ENCODE peak calls at places on chromosomes 11 and 22, in six cellular contexts. U is substantia nigra, D is HTR-8/SVneo, B is cardiac fibroblast, E is EL, J is NCI-H1092 treated with DMSO at 0.1 percent for 48 hours. Q is an unnamed sample.

GRCh38 chr22:36528336-36528735 is 630 bp downstream of the EIF3D start:
- DNase-seq in U (no peak), D (no peak), B (peak; percentile 40), E (peak; percentile 36), J (no peak), Q (no peak)

GRCh38 chr11:2509481-2510001 is 64.7 kb downstream of the KCNQ1 start:
- DNase-seq in U (no peak), D (no peak), B (no peak), E (no peak), J (no peak), Q (no peak)

GRCh38 chr11:111573821-111574249 is 28.4 kb upstream of the SIK2 start:
- DNase-seq in U (no peak), D (no peak), B (no peak), E (no peak), J (no peak), Q (no peak)

GRCh38 chr22:46052801-46053562 is 76.0 kb upstream of the WNT7B start:
- DNase-seq in U (no peak), D (no peak), B (peak; percentile 53), E (peak; percentile 55), J (no peak), Q (no peak)

GRCh38 chr11:114150671-114151070 is 91.2 kb downstream of the ZBTB16 start:
- DNase-seq in U (no peak), D (no peak), B (no peak), E (no peak), J (no peak), Q (no peak)

GRCh38 chr11:84212467-84213390 is 926.6 kb upstream of the CCDC90B start:
- DNase-seq in U (no peak), D (no peak), B (no peak), E (no peak), J (no peak), Q (no peak)

GRCh38 chr11:63999349-64000025 is 13.2 kb downstream of the OTUB1 start:
- DNase-seq in U (no peak), D (no peak), B (peak; percentile 34), E (peak; percentile 42), J (no peak), Q (peak; percentile 67)

GRCh38 chr11:9075441-9076000 is 15.9 kb downstream of the SCUBE2 start:
- DNase-seq in U (no peak), D (no peak), B (no peak), E (no peak), J (peak; percentile 59), Q (no peak)

GRCh38 chr11:8291421-8292350 is 28.0 kb upstream of the LMO1 start:
- DNase-seq in U (no peak), D (no peak), B (no peak), E (no peak), J (no peak), Q (no peak)

GRCh38 chr11:120956710-120957500 is 67.0 kb upstream of the TBCEL start:
- DNase-seq in U (no peak), D (no peak), B (no peak), E (no peak), J (no peak), Q (peak; percentile 23)

GRCh38 chr11:126060651-126061220 is 1.9 kb downstream of the CDON start:
- DNase-seq in U (no peak), D (no peak), B (no peak), E (no peak), J (no peak), Q (no peak)

GRCh38 chr11:73978576-73979086 is 4.0 kb downstream of the UCP2 start:
- DNase-seq in U (no peak), D (no peak), B (no peak), E (no peak), J (no peak), Q (no peak)

GRCh38 chr22:37657590-37658132 is 862 bp upstream of the PDXP start:
- DNase-seq in U (no peak), D (no peak), B (no peak), E (peak; percentile 44), J (no peak), Q (no peak)

GRCh38 chr11:69443968-69444364 is 37.5 kb upstream of the LINC01488 start:
- DNase-seq in U (no peak), D (no peak), B (peak; percentile 80), E (peak; percentile 73), J (no peak), Q (no peak)

GRCh38 chr11:21037836-21038235 is 368.4 kb downstream of the NELL1 start:
- DNase-seq in U (no peak), D (no peak), B (no peak), E (no peak), J (no peak), Q (no peak)

GRCh38 chr11:11464555-11464954 is 111.5 kb upstream of the CSNK2A3 start:
- DNase-seq in U (no peak), D (no peak), B (peak; percentile 26), E (peak; percentile 22), J (no peak), Q (no peak)

GRCh38 chr11:92762175-92762574 is 207.3 kb upstream of the MTNR1B start:
- DNase-seq in U (no peak), D (no peak), B (no peak), E (no peak), J (no peak), Q (no peak)

GRCh38 chr11:107172996-107173395 is 154.7 kb upstream of the GUCY1A2 start:
- DNase-seq in U (no peak), D (no peak), B (no peak), E (no peak), J (no peak), Q (no peak)

GRCh38 chr11:131129474-131129873 is 213.2 kb upstream of the SNX19 start:
- DNase-seq in U (no peak), D (no peak), B (no peak), E (no peak), J (no peak), Q (no peak)

Q was measured in CD8-positive, alpha-beta T cell.